ENCODE peak calls at places on chromosomes 4 and X, in eight cellular contexts. One of them, this sample, is unnamed.

GRCh38 chr4:113502476-113502875 is 259.1 kb downstream of the CAMK2D start:
- DNase-seq in ovary: no peak
- DNase-seq in uterus: no peak
- DNase-seq in esophagus squamous epithelium: no peak
- DNase-seq in suprapubic skin: no peak
- DNase-seq in stomach: no peak
- DNase-seq in right lobe of liver: no peak
- DNase-seq in heart left ventricle: no peak
- DNase-seq in this sample: no peak

GRCh38 chrX:27597506-27597905 is 7.4 kb downstream of the DCAF8L2 start:
- DNase-seq in ovary: no peak
- DNase-seq in uterus: no peak
- DNase-seq in esophagus squamous epithelium: no peak
- DNase-seq in suprapubic skin: no peak
- DNase-seq in stomach: no peak
- DNase-seq in right lobe of liver: no peak
- DNase-seq in heart left ventricle: no peak
- DNase-seq in this sample: no peak

GRCh38 chr4:183355405-183355804 is 33.2 kb upstream of the CLDN24 start:
- DNase-seq in ovary: no peak
- DNase-seq in uterus: no peak
- DNase-seq in esophagus squamous epithelium: no peak
- DNase-seq in suprapubic skin: no peak
- DNase-seq in stomach: no peak
- DNase-seq in right lobe of liver: no peak
- DNase-seq in heart left ventricle: no peak
- DNase-seq in this sample: no peak

GRCh38 chr4:117400039-117400835 is 314.9 kb upstream of the TRAM1L1 start:
- DNase-seq in ovary: no peak
- DNase-seq in uterus: no peak
- DNase-seq in esophagus squamous epithelium: no peak
- DNase-seq in suprapubic skin: no peak
- DNase-seq in stomach: no peak
- DNase-seq in right lobe of liver: no peak
- DNase-seq in heart left ventricle: no peak
- DNase-seq in this sample: no peak

GRCh38 chr4:85496933-85497332 is 22.0 kb downstream of the ARHGAP24 start:
- DNase-seq in ovary: no peak
- DNase-seq in uterus: no peak
- DNase-seq in esophagus squamous epithelium: no peak
- DNase-seq in suprapubic skin: no peak
- DNase-seq in stomach: no peak
- DNase-seq in right lobe of liver: no peak
- DNase-seq in heart left ventricle: no peak
- DNase-seq in this sample: no peak

GRCh38 chrX:143648705-143649104 is 12.8 kb upstream of the SLITRK4 start:
- DNase-seq in ovary: no peak
- DNase-seq in uterus: no peak
- DNase-seq in esophagus squamous epithelium: no peak
- DNase-seq in suprapubic skin: no peak
- DNase-seq in stomach: no peak
- DNase-seq in right lobe of liver: no peak
- DNase-seq in heart left ventricle: no peak
- DNase-seq in this sample: no peak

GRCh38 chr4:17367201-17367600 is 144.7 kb downstream of the QDPR start:
- DNase-seq in ovary: no peak
- DNase-seq in uterus: no peak
- DNase-seq in esophagus squamous epithelium: no peak
- DNase-seq in suprapubic skin: no peak
- DNase-seq in stomach: no peak
- DNase-seq in right lobe of liver: no peak
- DNase-seq in heart left ventricle: no peak
- DNase-seq in this sample: no peak

GRCh38 chr4:178823673-178824072 is 1381.4 kb upstream of the AGA start:
- DNase-seq in ovary: no peak
- DNase-seq in uterus: no peak
- DNase-seq in esophagus squamous epithelium: no peak
- DNase-seq in suprapubic skin: no peak
- DNase-seq in stomach: no peak
- DNase-seq in right lobe of liver: no peak
- DNase-seq in heart left ventricle: no peak
- DNase-seq in this sample: no peak

GRCh38 chr4:89036535-89036934 is 20.4 kb downstream of the FAM13A start:
- DNase-seq in ovary: no peak
- DNase-seq in uterus: no peak
- DNase-seq in esophagus squamous epithelium: no peak
- DNase-seq in suprapubic skin: no peak
- DNase-seq in stomach: no peak
- DNase-seq in right lobe of liver: no peak
- DNase-seq in heart left ventricle: no peak
- DNase-seq in this sample: no peak

GRCh38 chr4:20623936-20624335 is 76.3 kb upstream of the PACRGL start:
- DNase-seq in ovary: no peak
- DNase-seq in uterus: no peak
- DNase-seq in esophagus squamous epithelium: no peak
- DNase-seq in suprapubic skin: no peak
- DNase-seq in stomach: no peak
- DNase-seq in right lobe of liver: no peak
- DNase-seq in heart left ventricle: no peak
- DNase-seq in this sample: no peak

GRCh38 chr4:54384563-54384962 is 155.5 kb downstream of the PDGFRA start:
- DNase-seq in ovary: peak; percentile 53
- DNase-seq in uterus: no peak
- DNase-seq in esophagus squamous epithelium: no peak
- DNase-seq in suprapubic skin: no peak
- DNase-seq in stomach: peak; percentile 45
- DNase-seq in right lobe of liver: no peak
- DNase-seq in heart left ventricle: no peak
- DNase-seq in this sample: no peak

GRCh38 chrX:69616520-69617203 is 749 bp downstream of the EDA start:
- DNase-seq in ovary: peak; percentile 50
- DNase-seq in uterus: peak; percentile 35
- DNase-seq in esophagus squamous epithelium: no peak
- DNase-seq in suprapubic skin: no peak
- DNase-seq in stomach: peak; percentile 25
- DNase-seq in right lobe of liver: peak; percentile 51
- DNase-seq in heart left ventricle: peak; percentile 30
- DNase-seq in this sample: peak; percentile 13

GRCh38 chr4:8656711-8657380 is 64.3 kb downstream of the CPZ start:
- DNase-seq in ovary: no peak
- DNase-seq in uterus: no peak
- DNase-seq in esophagus squamous epithelium: no peak
- DNase-seq in suprapubic skin: peak; percentile 74
- DNase-seq in stomach: no peak
- DNase-seq in right lobe of liver: peak; percentile 31
- DNase-seq in heart left ventricle: no peak
- DNase-seq in this sample: no peak

GRCh38 chr4:16449381-16449780 is 223.1 kb upstream of the TAPT1 start:
- DNase-seq in ovary: no peak
- DNase-seq in uterus: peak; percentile 27
- DNase-seq in esophagus squamous epithelium: no peak
- DNase-seq in suprapubic skin: no peak
- DNase-seq in stomach: no peak
- DNase-seq in right lobe of liver: no peak
- DNase-seq in heart left ventricle: no peak
- DNase-seq in this sample: no peak

GRCh38 chr4:81213671-81214070 is 1.4 kb downstream of the PRKG2 start:
- DNase-seq in ovary: no peak
- DNase-seq in uterus: no peak
- DNase-seq in esophagus squamous epithelium: no peak
- DNase-seq in suprapubic skin: no peak
- DNase-seq in stomach: no peak
- DNase-seq in right lobe of liver: no peak
- DNase-seq in heart left ventricle: no peak
- DNase-seq in this sample: no peak

GRCh38 chrX:71365876-71366673 is at the start of gene TAF1:
- DNase-seq in ovary: peak; percentile 93
- DNase-seq in uterus: peak; percentile 95
- DNase-seq in esophagus squamous epithelium: peak; percentile 60
- DNase-seq in suprapubic skin: peak; percentile 95
- DNase-seq in stomach: peak; percentile 94
- DNase-seq in right lobe of liver: peak; percentile 95
- DNase-seq in heart left ventricle: peak; percentile 96
- DNase-seq in this sample: peak; percentile 98
- TF ChIP-seq POLR2A in ovary: no peak
- TF ChIP-seq POLR2A in uterus: peak; percentile 56
- TF ChIP-seq POLR2A in esophagus squamous epithelium: peak; percentile 85
- TF ChIP-seq POLR2A in suprapubic skin: no peak
- TF ChIP-seq POLR2A in stomach: peak; percentile 74
- TF ChIP-seq POLR2A in right lobe of liver: peak; percentile 87
- TF ChIP-seq POLR2A in heart left ventricle: no peak
- TF ChIP-seq POLR2A in this sample: no peak

GRCh38 chrX:84187501-84188319 is at the start of gene RPS6KA6:
- DNase-seq in ovary: peak; percentile 65
- DNase-seq in uterus: peak; percentile 17
- DNase-seq in esophagus squamous epithelium: no peak
- DNase-seq in suprapubic skin: peak; percentile 72
- DNase-seq in stomach: no peak
- DNase-seq in right lobe of liver: peak; percentile 55
- DNase-seq in heart left ventricle: peak; percentile 29
- DNase-seq in this sample: peak; percentile 85

GRCh38 chrX:84192006-84192405 is 4.0 kb upstream of the RPS6KA6 start:
- DNase-seq in ovary: no peak
- DNase-seq in uterus: no peak
- DNase-seq in esophagus squamous epithelium: no peak
- DNase-seq in suprapubic skin: no peak
- DNase-seq in stomach: no peak
- DNase-seq in right lobe of liver: no peak
- DNase-seq in heart left ventricle: no peak
- DNase-seq in this sample: no peak

GRCh38 chrX:84189125-84189524 is 1.1 kb upstream of the RPS6KA6 start:
- DNase-seq in ovary: no peak
- DNase-seq in uterus: no peak
- DNase-seq in esophagus squamous epithelium: no peak
- DNase-seq in suprapubic skin: no peak
- DNase-seq in stomach: no peak
- DNase-seq in right lobe of liver: no peak
- DNase-seq in heart left ventricle: no peak
- DNase-seq in this sample: no peak

GRCh38 chrX:84186603-84187358 is 1.2 kb downstream of the RPS6KA6 start:
- DNase-seq in ovary: no peak
- DNase-seq in uterus: no peak
- DNase-seq in esophagus squamous epithelium: no peak
- DNase-seq in suprapubic skin: no peak
- DNase-seq in stomach: no peak
- DNase-seq in right lobe of liver: no peak
- DNase-seq in heart left ventricle: no peak
- DNase-seq in this sample: no peak

DNA sequence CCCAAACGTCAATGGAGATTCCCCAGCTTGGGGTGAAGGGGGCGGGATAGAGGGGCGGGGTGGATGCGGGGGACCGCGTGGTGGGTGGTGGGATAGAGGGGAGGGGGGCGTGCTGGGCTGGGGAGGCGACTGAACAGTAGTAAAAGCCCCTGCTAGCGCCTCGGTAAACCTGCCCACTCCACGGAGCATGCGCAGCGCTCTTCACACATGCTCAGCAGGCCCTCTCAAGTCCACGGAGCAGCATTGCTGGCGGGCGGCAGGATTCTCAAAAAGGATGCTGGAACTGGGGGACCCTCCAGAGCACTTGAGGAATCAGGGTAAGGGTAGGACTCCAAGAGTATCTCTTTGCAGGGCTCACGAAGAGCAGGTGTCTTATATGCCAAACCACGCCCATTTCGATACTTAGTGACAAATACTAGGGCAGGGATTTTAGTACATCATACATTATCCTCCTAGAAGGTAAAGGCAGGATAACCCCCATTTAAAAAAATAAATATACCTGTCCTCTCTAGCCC is 378 bp upstream of the RPS6KA6 start:
- DNase-seq in ovary: peak; percentile 80
- DNase-seq in uterus: peak; percentile 46
- DNase-seq in esophagus squamous epithelium: no peak
- DNase-seq in suprapubic skin: no peak
- DNase-seq in stomach: peak; percentile 51
- DNase-seq in right lobe of liver: peak; percentile 61
- DNase-seq in heart left ventricle: peak; percentile 27
- DNase-seq in this sample: peak; percentile 85
- H3K4me3 ChIP-seq in ovary: peak overlapping the region; percentile 60
- H3K4me3 ChIP-seq in uterus: peak overlapping the region; percentile 60
- H3K4me3 ChIP-seq in esophagus squamous epithelium: peak overlapping the region; percentile 61
- H3K4me3 ChIP-seq in suprapubic skin: peak overlapping the region; percentile 62
- H3K4me3 ChIP-seq in stomach: peak overlapping the region; percentile 54
- H3K4me3 ChIP-seq in right lobe of liver: peak overlapping the region; percentile 43
- H3K4me3 ChIP-seq in heart left ventricle: peak overlapping the region; percentile 17
- H3K4me3 ChIP-seq in this sample: peak overlapping the region; percentile 36

GRCh38 chrX:154515803-154516654 is at the start of gene FAM3A:
- DNase-seq in ovary: peak; percentile 95
- DNase-seq in uterus: peak; percentile 94
- DNase-seq in esophagus squamous epithelium: peak; percentile 56
- DNase-seq in suprapubic skin: peak; percentile 95
- DNase-seq in stomach: peak; percentile 93
- DNase-seq in right lobe of liver: peak; percentile 98
- DNase-seq in heart left ventricle: peak; percentile 94
- DNase-seq in this sample: peak; percentile 89
- TF ChIP-seq POLR2A in ovary: peak; percentile 95
- TF ChIP-seq POLR2A in uterus: peak; percentile 94
- TF ChIP-seq POLR2A in esophagus squamous epithelium: peak; percentile 61
- TF ChIP-seq POLR2A in suprapubic skin: peak; percentile 73
- TF ChIP-seq POLR2A in stomach: peak; percentile 41
- TF ChIP-seq POLR2A in right lobe of liver: peak; percentile 82
- TF ChIP-seq POLR2A in heart left ventricle: peak; percentile 82
- TF ChIP-seq POLR2A in this sample: no peak

GRCh38 chr4:137531121-137531520 is 1.2 kb downstream of the PCDH18 start:
- DNase-seq in ovary: no peak
- DNase-seq in uterus: peak; percentile 49
- DNase-seq in esophagus squamous epithelium: no peak
- DNase-seq in suprapubic skin: no peak
- DNase-seq in stomach: no peak
- DNase-seq in right lobe of liver: no peak
- DNase-seq in heart left ventricle: no peak
- DNase-seq in this sample: no peak
- H3K4me3 ChIP-seq in ovary: peak overlapping the region; percentile 58
- H3K4me3 ChIP-seq in uterus: peak overlapping the region; percentile 60
- H3K4me3 ChIP-seq in esophagus squamous epithelium: peak overlapping the region; percentile 56
- H3K4me3 ChIP-seq in suprapubic skin: peak overlapping the region; percentile 52
- H3K4me3 ChIP-seq in stomach: peak overlapping the region; percentile 54
- H3K4me3 ChIP-seq in right lobe of liver: peak overlapping the region; percentile 12
- H3K4me3 ChIP-seq in heart left ventricle: peak overlapping the region; percentile 0
- H3K4me3 ChIP-seq in this sample: no peak overlapping the region